ENCODE peak calls at places on chromosomes 5 and 9, in eight cellular contexts. One of them, this sample, is unnamed.

GRCh38 chr5:179130101-179130681 is 70.0 kb downstream of the ZNF354C start:
- DNase-seq in pancreas: no peak
- DNase-seq in esophagus squamous epithelium: no peak
- DNase-seq in NCI-H2081: no peak
- DNase-seq in activated T-cell treated with anti-CD3 and anti-CD28 coated beads, Interleukin-2, amount 50 U/mL, for 48 hours: no peak
- DNase-seq in GM23248: no peak
- DNase-seq in GM10248: no peak
- DNase-seq in activated CD4-positive, alpha-beta T cell treated with anti-CD3 and anti-CD28 coated beads, Interleukin-2, amount 10 ng/mL, durations not matched to agents 7 days and 5 days: no peak
- DNase-seq in this sample: no peak

GRCh38 chr9:87534957-87535356 is 37.3 kb downstream of the DAPK1 start:
- DNase-seq in NCI-H2081: no peak
- DNase-seq in pancreas: no peak
- DNase-seq in activated CD4-positive, alpha-beta T cell treated with anti-CD3 and anti-CD28 coated beads, Interleukin-2, amount 10 ng/mL, durations not matched to agents 7 days and 5 days: no peak
- DNase-seq in GM10248: no peak
- DNase-seq in GM23248: no peak
- DNase-seq in esophagus squamous epithelium: no peak
- DNase-seq in activated T-cell treated with anti-CD3 and anti-CD28 coated beads, Interleukin-2, amount 50 U/mL, for 48 hours: no peak
- DNase-seq in this sample: no peak

GRCh38 chr5:113900831-113901230 is 387.3 kb downstream of the YTHDC2 start:
- DNase-seq in activated T-cell treated with anti-CD3 and anti-CD28 coated beads, Interleukin-2, amount 50 U/mL, for 48 hours: no peak
- DNase-seq in pancreas: no peak
- DNase-seq in GM10248: no peak
- DNase-seq in esophagus squamous epithelium: no peak
- DNase-seq in activated CD4-positive, alpha-beta T cell treated with anti-CD3 and anti-CD28 coated beads, Interleukin-2, amount 10 ng/mL, durations not matched to agents 7 days and 5 days: no peak
- DNase-seq in NCI-H2081: no peak
- DNase-seq in GM23248: no peak
- DNase-seq in this sample: no peak

GRCh38 chr9:37491939-37492338 is 6.2 kb downstream of the POLR1E start:
- DNase-seq in activated CD4-positive, alpha-beta T cell treated with anti-CD3 and anti-CD28 coated beads, Interleukin-2, amount 10 ng/mL, durations not matched to agents 7 days and 5 days: no peak
- DNase-seq in pancreas: no peak
- DNase-seq in NCI-H2081: no peak
- DNase-seq in GM10248: no peak
- DNase-seq in activated T-cell treated with anti-CD3 and anti-CD28 coated beads, Interleukin-2, amount 50 U/mL, for 48 hours: no peak
- DNase-seq in GM23248: no peak
- DNase-seq in esophagus squamous epithelium: no peak
- DNase-seq in this sample: no peak

GRCh38 chr5:116530276-116530675 is 44.3 kb downstream of the SEMA6A start:
- DNase-seq in activated CD4-positive, alpha-beta T cell treated with anti-CD3 and anti-CD28 coated beads, Interleukin-2, amount 10 ng/mL, durations not matched to agents 7 days and 5 days: no peak
- DNase-seq in GM10248: no peak
- DNase-seq in pancreas: no peak
- DNase-seq in GM23248: no peak
- DNase-seq in NCI-H2081: no peak
- DNase-seq in esophagus squamous epithelium: no peak
- DNase-seq in activated T-cell treated with anti-CD3 and anti-CD28 coated beads, Interleukin-2, amount 50 U/mL, for 48 hours: no peak
- DNase-seq in this sample: no peak

GRCh38 chr9:120931278-120932085 is 4.9 kb upstream of the TRAF1 start:
- DNase-seq in activated CD4-positive, alpha-beta T cell treated with anti-CD3 and anti-CD28 coated beads, Interleukin-2, amount 10 ng/mL, durations not matched to agents 7 days and 5 days: peak; percentile 72
- DNase-seq in NCI-H2081: no peak
- DNase-seq in GM23248: peak; percentile 85
- DNase-seq in activated T-cell treated with anti-CD3 and anti-CD28 coated beads, Interleukin-2, amount 50 U/mL, for 48 hours: peak; percentile 74
- DNase-seq in esophagus squamous epithelium: no peak
- DNase-seq in pancreas: no peak
- DNase-seq in GM10248: peak; percentile 78
- DNase-seq in this sample: peak; percentile 39

GRCh38 chr5:125609011-125609410 is 814.2 kb upstream of the GRAMD2B start:
- DNase-seq in pancreas: no peak
- DNase-seq in NCI-H2081: no peak
- DNase-seq in activated CD4-positive, alpha-beta T cell treated with anti-CD3 and anti-CD28 coated beads, Interleukin-2, amount 10 ng/mL, durations not matched to agents 7 days and 5 days: no peak
- DNase-seq in GM10248: no peak
- DNase-seq in esophagus squamous epithelium: no peak
- DNase-seq in activated T-cell treated with anti-CD3 and anti-CD28 coated beads, Interleukin-2, amount 50 U/mL, for 48 hours: no peak
- DNase-seq in GM23248: no peak
- DNase-seq in this sample: no peak

GRCh38 chr5:82952326-82952725 is 124.9 kb downstream of the TMEM167A start:
- DNase-seq in esophagus squamous epithelium: no peak
- DNase-seq in pancreas: no peak
- DNase-seq in NCI-H2081: no peak
- DNase-seq in activated T-cell treated with anti-CD3 and anti-CD28 coated beads, Interleukin-2, amount 50 U/mL, for 48 hours: no peak
- DNase-seq in GM23248: peak; percentile 20
- DNase-seq in activated CD4-positive, alpha-beta T cell treated with anti-CD3 and anti-CD28 coated beads, Interleukin-2, amount 10 ng/mL, durations not matched to agents 7 days and 5 days: no peak
- DNase-seq in GM10248: no peak
- DNase-seq in this sample: no peak

GRCh38 chr5:10254686-10255085 is 4.6 kb downstream of the CCT5 start:
- DNase-seq in activated T-cell treated with anti-CD3 and anti-CD28 coated beads, Interleukin-2, amount 50 U/mL, for 48 hours: no peak
- DNase-seq in activated CD4-positive, alpha-beta T cell treated with anti-CD3 and anti-CD28 coated beads, Interleukin-2, amount 10 ng/mL, durations not matched to agents 7 days and 5 days: no peak
- DNase-seq in pancreas: no peak
- DNase-seq in esophagus squamous epithelium: no peak
- DNase-seq in GM23248: no peak
- DNase-seq in NCI-H2081: no peak
- DNase-seq in GM10248: no peak
- DNase-seq in this sample: no peak

GRCh38 chr9:93575706-93576295 is 583 bp upstream of the PHF2 start:
- DNase-seq in GM23248: peak; percentile 68
- DNase-seq in activated CD4-positive, alpha-beta T cell treated with anti-CD3 and anti-CD28 coated beads, Interleukin-2, amount 10 ng/mL, durations not matched to agents 7 days and 5 days: peak; percentile 58
- DNase-seq in NCI-H2081: no peak
- DNase-seq in GM10248: peak; percentile 70
- DNase-seq in pancreas: no peak
- DNase-seq in activated T-cell treated with anti-CD3 and anti-CD28 coated beads, Interleukin-2, amount 50 U/mL, for 48 hours: peak; percentile 72
- DNase-seq in esophagus squamous epithelium: no peak
- DNase-seq in this sample: peak; percentile 62

This sample was measured in thyroid gland.